ENCODE peak calls at places on chromosomes 11 and 22, in five cellular contexts. F is progenitor cell of endocrine pancreas, I is IMR-90, Y is WERI-Rb-1, C is fibroblast of mammary gland. N is an unnamed sample.

GRCh38 chr11:128563942-128564641 is 23.3 kb downstream of the ETS1 start:
- DNase-seq in F (no peak), I (no peak), Y (no peak), C (no peak), N (no peak)

GRCh38 chr22:28395920-28396447 is 283.7 kb downstream of the TTC28 start:
- DNase-seq in F (no peak), I (peak), Y (no peak), C (peak), N (no peak)

GRCh38 chr11:119375629-119376196 is 5.8 kb downstream of the USP2 start:
- DNase-seq in F (no peak), I (peak), Y (peak), C (peak), N (no peak)

GRCh38 chr11:44950625-44951472 is at the start of gene TP53I11:
- DNase-seq in F (peak), I (peak), Y (peak), C (peak), N (peak)

GRCh38 chr22:45105281-45105700 is 58.4 kb upstream of the NUP50 start:
- DNase-seq in F (no peak), I (peak), Y (no peak), C (peak), N (no peak)

GRCh38 chr22:38755155-38755910 is 465 bp downstream of the SUN2 start:
- DNase-seq in F (peak), I (peak), Y (peak), C (peak), N (peak)

GRCh38 chr22:26590525-26590858 is 560 bp upstream of the TPST2 start:
- DNase-seq in F (no peak), I (no peak), Y (no peak), C (peak), N (no peak)

GRCh38 chr11:68903631-68904457 is at the start of the genes IGHMBP2 and MRPL21:
- DNase-seq in F (peak), I (peak), Y (peak), C (peak), N (peak)

GRCh38 chr22:45863981-45864751 is 112.8 kb downstream of the WNT7B start:
- DNase-seq in F (peak), I (peak), Y (peak), C (peak), N (no peak)

GRCh38 chr11:113554531-113554930 is 79.3 kb upstream of the DRD2 start:
- DNase-seq in F (no peak), I (no peak), Y (peak), C (no peak), N (no peak)

GRCh38 chr22:43837666-43838065 is 24.6 kb downstream of the SULT4A1 start:
- DNase-seq in F (no peak), I (no peak), Y (no peak), C (no peak), N (no peak)

GRCh38 chr22:32448980-32449379 is 15.3 kb downstream of the BPIFC start:
- DNase-seq in F (no peak), I (no peak), Y (no peak), C (no peak), N (no peak)

GRCh38 chr11:113571531-113571930 is 96.3 kb upstream of the DRD2 start:
- DNase-seq in F (no peak), I (no peak), Y (no peak), C (no peak), N (no peak)

GRCh38 chr11:111429066-111429506 is 50.0 kb upstream of the POU2AF1 start:
- DNase-seq in F (no peak), I (peak), Y (peak), C (peak), N (no peak)

GRCh38 chr11:73388241-73389133 is 12.3 kb downstream of the RELT start:
- DNase-seq in F (no peak), I (no peak), Y (no peak), C (no peak), N (no peak)

GRCh38 chr22:23094260-23094659 is 23.9 kb downstream of the GNAZ start:
- DNase-seq in F (no peak), I (no peak), Y (no peak), C (no peak), N (no peak)

GRCh38 chr11:15826826-15827225 is 529.5 kb downstream of the SOX6 start:
- DNase-seq in F (peak), I (no peak), Y (peak), C (peak), N (peak)

GRCh38 chr11:35554491-35555237 is 29.2 kb upstream of the PAMR1 start:
- DNase-seq in F (no peak), I (peak), Y (no peak), C (no peak), N (no peak)

GRCh38 chr11:131824766-131825165 is 454.4 kb downstream of the NTM start:
- DNase-seq in F (no peak), I (peak), Y (no peak), C (peak), N (no peak)

GRCh38 chr11:64519541-64519940 is 71.5 kb upstream of the SLC22A12 start:
- DNase-seq in F (no peak), I (no peak), Y (no peak), C (no peak), N (no peak)

GRCh38 chr11:16993495-16993894 is 20.7 kb downstream of the PLEKHA7 start:
- DNase-seq in F (no peak), I (no peak), Y (no peak), C (no peak), N (no peak)

GRCh38 chr22:29641052-29641780 is 37.8 kb downstream of the NF2 start:
- DNase-seq in F (no peak), I (peak), Y (no peak), C (no peak), N (no peak)

GRCh38 chr22:17257091-17257490 is 37.9 kb upstream of the ADA2 start:
- DNase-seq in F (no peak), I (no peak), Y (no peak), C (no peak), N (no peak)

GRCh38 chr11:65859134-65859811 is 960 bp upstream of the MUS81 start:
- DNase-seq in F (peak), I (peak), Y (peak), C (peak), N (peak)

GRCh38 chr11:65858354-65859133 is 564 bp upstream of the CFL1 start:
- DNase-seq in F (no peak), I (no peak), Y (no peak), C (no peak), N (no peak)

GRCh38 chr11:65856689-65857499 is 1.1 kb downstream of the CFL1 start:
- DNase-seq in F (peak), I (peak), Y (peak), C (peak), N (no peak)

GRCh38 chr11:65855927-65856363 is 2.0 kb downstream of the CFL1 start:
- DNase-seq in F (no peak), I (no peak), Y (no peak), C (no peak), N (no peak)

GRCh38 chr11:65857500-65858353 is at the start of gene CFL1:
- DNase-seq in F (peak), I (peak), Y (peak), C (peak), N (peak)
- TF ChIP-seq CTCF in F (no peak), I (peak), Y (no peak), C (no peak), N (no peak)

DNA sequence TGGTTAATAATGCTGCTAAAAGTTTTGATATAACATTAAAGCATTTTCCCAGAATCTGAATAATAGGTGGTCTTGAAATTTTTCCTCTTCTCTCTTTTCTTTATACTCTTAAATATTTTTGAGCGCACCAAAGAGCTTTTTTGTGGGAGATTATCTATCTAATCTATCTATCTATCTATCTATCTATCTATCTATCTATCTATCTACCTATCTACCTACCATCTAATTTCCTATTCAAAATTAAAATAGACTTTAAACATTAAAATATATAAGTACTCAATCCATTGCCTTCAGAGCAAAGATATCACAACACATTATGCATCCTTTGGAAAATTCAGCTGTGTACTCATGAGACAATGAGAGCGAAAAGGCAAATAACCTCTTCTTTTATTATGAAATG is 55.8 kb downstream of the ELMOD1 start:
- DNase-seq in F (no peak), I (no peak), Y (no peak), C (no peak), N (no peak)
- TF ChIP-seq CTCF in F (no peak), I (no peak), Y (no peak), C (no peak), N (no peak)

DNA sequence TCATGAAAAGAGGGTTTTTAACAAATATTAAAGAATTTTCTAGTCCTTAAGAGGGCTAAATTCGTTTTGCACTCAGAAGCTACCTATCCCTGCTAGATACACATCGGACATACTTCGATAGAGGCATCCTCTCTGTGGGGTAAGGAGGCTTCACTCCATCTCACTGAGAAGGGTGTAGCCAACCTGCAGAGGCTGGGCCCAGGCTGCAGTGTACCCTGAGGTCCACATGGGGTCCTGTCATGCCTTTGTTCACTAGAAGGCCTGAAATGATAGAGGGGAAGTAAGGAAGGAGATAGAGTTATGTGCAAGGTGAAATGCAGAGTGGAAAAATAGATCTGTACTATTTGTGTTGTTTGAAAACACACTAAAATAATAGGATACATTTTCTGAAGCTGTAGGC is 45.6 kb downstream of the IGSF9B start:
- DNase-seq in F (no peak), I (no peak), Y (peak), C (no peak), N (no peak)
- TF ChIP-seq CTCF in F (peak), I (no peak), Y (peak), C (no peak), N (peak)

GRCh38 chr11:132855516-132855915 is 676.8 kb downstream of the OPCML start:
- DNase-seq in F (no peak), I (no peak), Y (no peak), C (no peak), N (no peak)

GRCh38 chr11:132856032-132856431 is 676.3 kb downstream of the OPCML start:
- DNase-seq in F (no peak), I (no peak), Y (no peak), C (no peak), N (no peak)

GRCh38 chr11:132853886-132854285 is 678.4 kb downstream of the OPCML start:
- DNase-seq in F (no peak), I (no peak), Y (peak), C (no peak), N (no peak)

GRCh38 chr11:132862137-132862536 is 670.2 kb downstream of the OPCML start:
- DNase-seq in F (no peak), I (no peak), Y (no peak), C (no peak), N (no peak)

DNA sequence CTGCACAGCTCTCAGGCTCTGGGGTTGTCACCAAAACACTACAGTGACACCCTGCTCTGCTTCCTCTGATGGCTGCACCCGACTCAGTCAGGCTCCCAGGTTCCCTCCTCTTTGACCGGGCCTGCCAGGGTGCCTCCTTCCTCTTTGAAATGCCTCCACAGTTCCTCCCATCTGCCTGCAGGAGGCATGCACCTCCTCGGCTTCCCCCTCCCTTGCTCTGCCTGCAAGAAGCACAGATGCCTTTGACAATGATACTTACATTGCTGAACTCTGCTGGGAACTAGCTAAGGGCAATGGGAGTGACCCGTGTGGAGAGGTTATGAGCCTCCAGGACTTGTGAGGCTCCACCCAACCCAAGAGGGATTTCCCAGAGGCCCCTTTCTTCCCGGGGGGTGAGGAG is 674.1 kb downstream of the OPCML start:
- DNase-seq in F (no peak), I (peak), Y (peak), C (no peak), N (no peak)
- TF ChIP-seq CTCF in F (no peak), I (peak), Y (peak), C (no peak), N (peak)